ENCODE peak calls at places on chromosome 2, in five cellular contexts. H is caudate nucleus, Y is astrocyte of the spinal cord, B is activated T-cell treated with anti-CD3 and anti-CD28 coated beads for 24 hours, C is KBM-7. J is an unnamed sample.

GRCh38 chr2:68819556-68819955 is 51.6 kb downstream of the BMP10 start:
- DNase-seq in B (no peak), Y (no peak), H (no peak), C (no peak), J (no peak)

GRCh38 chr2:232219496-232219870 is 159.1 kb upstream of the ALPP start:
- DNase-seq in H (no peak), C (peak), Y (no peak), B (no peak), J (no peak)

GRCh38 chr2:205751621-205752031 is 69.3 kb downstream of the NRP2 start:
- DNase-seq in Y (peak), C (no peak), H (no peak), B (no peak), J (no peak)

GRCh38 chr2:45343618-45344017 is 267.4 kb downstream of the SRBD1 start:
- DNase-seq in Y (no peak), B (no peak), C (no peak), H (no peak), J (no peak)

GRCh38 chr2:3428577-3428976 is 49.1 kb downstream of the TRAPPC12 start:
- DNase-seq in C (no peak), Y (no peak), B (no peak), H (no peak), J (no peak)

GRCh38 chr2:54158311-54158710 is 42.9 kb downstream of the ACYP2 start:
- DNase-seq in Y (no peak), H (no peak), B (no peak), C (no peak), J (no peak)

GRCh38 chr2:11203480-11203879 is 48.2 kb downstream of the SLC66A3 start:
- DNase-seq in H (no peak), Y (peak), C (peak), B (no peak), J (no peak)

GRCh38 chr2:70834881-70835280 is 735 bp downstream of the CD207 start:
- DNase-seq in H (no peak), Y (no peak), B (no peak), C (no peak), J (no peak)

GRCh38 chr2:160360089-160360757 is 133.4 kb downstream of the RBMS1 start:
- DNase-seq in Y (no peak), B (no peak), H (no peak), C (no peak), J (no peak)

GRCh38 chr2:146994246-146994645 is 850.6 kb upstream of the ACVR2A start:
- DNase-seq in Y (no peak), B (no peak), H (no peak), C (no peak), J (no peak)

GRCh38 chr2:66840321-66841014 is 405.5 kb downstream of the MEIS1 start:
- DNase-seq in H (no peak), Y (no peak), C (no peak), B (no peak), J (no peak)

GRCh38 chr2:211351998-211352397 is 795.6 kb downstream of the CPS1 start:
- DNase-seq in B (no peak), C (no peak), Y (no peak), H (no peak), J (no peak)

GRCh38 chr2:159285929-159286708 is at the start of gene WDSUB1:
- DNase-seq in C (peak), Y (peak), B (no peak), H (peak), J (no peak)

GRCh38 chr2:424306-425172 is 136.6 kb upstream of the ALKAL2 start:
- DNase-seq in B (no peak), H (no peak), Y (peak), C (no peak), J (no peak)

GRCh38 chr2:31812051-31812798 is 198.6 kb downstream of the MEMO1 start:
- DNase-seq in H (no peak), Y (no peak), B (no peak), C (peak), J (no peak)

GRCh38 chr2:105796791-105797190 is 52.1 kb downstream of the NCK2 start:
- DNase-seq in Y (no peak), B (no peak), H (no peak), C (no peak), J (no peak)

GRCh38 chr2:196181484-196181883 is 10.1 kb upstream of the STK17B start:
- DNase-seq in C (no peak), Y (no peak), H (no peak), B (no peak), J (peak)

GRCh38 chr2:45494275-45494977 is 116.6 kb downstream of the SRBD1 start:
- DNase-seq in C (peak), H (no peak), B (no peak), Y (peak), J (peak)

GRCh38 chr2:120759543-120760331 is 24.1 kb downstream of the GLI2 start:
- DNase-seq in C (no peak), Y (no peak), H (no peak), B (no peak), J (no peak)

GRCh38 chr2:240599141-240599583 is 12.6 kb downstream of the CAPN10 start:
- DNase-seq in H (no peak), B (no peak), Y (no peak), C (no peak), J (peak)

GRCh38 chr2:239530749-239531316 is 130.0 kb upstream of the HDAC4 start:
- DNase-seq in H (no peak), C (no peak), B (no peak), Y (no peak), J (no peak)

GRCh38 chr2:223674998-223675609 is 72.9 kb upstream of the SCG2 start:
- DNase-seq in H (no peak), B (no peak), C (peak), Y (peak), J (no peak)

GRCh38 chr2:44549856-44550255 is 188.1 kb downstream of the CAMKMT start:
- DNase-seq in B (no peak), H (no peak), Y (peak), C (no peak), J (no peak)

GRCh38 chr2:235493402-235493774 is 455 bp upstream of the AGAP1 start:
- DNase-seq in B (no peak), Y (peak), C (no peak), H (no peak), J (no peak)

GRCh38 chr2:207632575-207633492 is 7.6 kb upstream of the METTL21A start:
- DNase-seq in Y (no peak), B (no peak), C (peak), H (no peak), J (no peak)

GRCh38 chr2:42975358-42975717 is 183.0 kb upstream of the HAAO start:
- DNase-seq in B (no peak), H (no peak), Y (no peak), C (no peak), J (no peak)

GRCh38 chr2:54471221-54471711 is 15.1 kb downstream of the SPTBN1 start:
- DNase-seq in B (no peak), C (no peak), Y (peak), H (no peak), J (no peak)

GRCh38 chr2:229783108-229783721 is 68.9 kb upstream of the DNER start:
- DNase-seq in B (no peak), Y (no peak), H (no peak), C (no peak), J (no peak)

GRCh38 chr2:171834286-171834685 is 59.8 kb downstream of the SLC25A12 start:
- DNase-seq in C (no peak), H (no peak), Y (no peak), B (no peak), J (no peak)

GRCh38 chr2:203867561-203868200 is at the start of gene CTLA4:
- DNase-seq in C (no peak), H (no peak), Y (no peak), B (no peak), J (no peak)

J was measured in T-helper 1 cell.